ENCODE peak calls at places on chromosomes 16 and 17, in seven cellular contexts. W, I, E, D, R, Z and A are unnamed samples. For H3K27me3, the result is how much of the 10 kb centered on the place peaks cover.

GRCh38 chr16:83393196-83393981 is 414.4 kb upstream of the HSBP1 start:
- DNase-seq in I (no peak), D (peak), Z (no peak), R (no peak), W (no peak), E (no peak), A (no peak)

GRCh38 chr16:54489225-54489781 is 202.7 kb upstream of the IRX3 start:
- DNase-seq in I (no peak), R (no peak), Z (no peak), D (no peak), E (no peak), W (no peak), A (peak)

GRCh38 chr16:47553853-47554564 is 92.9 kb downstream of the PHKB start:
- DNase-seq in Z (no peak), D (no peak), W (no peak), R (no peak), I (no peak), E (no peak), A (no peak)

GRCh38 chr17:17387461-17388362 is 84.5 kb downstream of the NT5M start:
- DNase-seq in Z (no peak), R (no peak), I (no peak), W (peak), D (no peak), E (no peak), A (peak)

GRCh38 chr17:40417609-40418427 is at the start of gene TOP2A:
- DNase-seq in E (peak), Z (peak), I (peak), R (peak), D (peak), W (peak), A (peak)

GRCh38 chr16:17275076-17275732 is 195.6 kb downstream of the XYLT1 start:
- DNase-seq in D (no peak), R (no peak), W (no peak), E (no peak), I (no peak), Z (no peak), A (no peak)

GRCh38 chr17:6468051-6468790 is 24.0 kb downstream of the PIMREG start:
- DNase-seq in E (no peak), W (no peak), R (no peak), D (no peak), I (no peak), Z (peak), A (no peak)

GRCh38 chr16:73058616-73059409 is 10.9 kb upstream of the ZFHX3 start:
- DNase-seq in Z (peak), I (no peak), D (no peak), W (peak), R (no peak), E (peak), A (peak)

GRCh38 chr17:64423881-64424280 is 25.0 kb upstream of the MILR1 start:
- DNase-seq in E (no peak), I (no peak), D (no peak), R (no peak), Z (no peak), W (no peak), A (peak)

GRCh38 chr17:73286863-73287296 is 24.9 kb downstream of the CDC42EP4 start:
- DNase-seq in W (no peak), R (no peak), Z (peak), I (no peak), D (no peak), E (peak), A (peak)

GRCh38 chr16:11256657-11257130 is 690 bp upstream of the SOCS1 start:
- DNase-seq in D (no peak), W (peak), Z (peak), R (no peak), E (peak), I (peak), A (peak)

GRCh38 chr16:4869147-4869790 is 22.0 kb downstream of the UBN1 start:
- DNase-seq in Z (no peak), I (no peak), D (no peak), R (no peak), E (peak), W (no peak), A (no peak)

GRCh38 chr17:78672880-78673371 is 95.7 kb upstream of the DNAH17 start:
- DNase-seq in R (no peak), W (peak), Z (no peak), E (no peak), D (no peak), I (no peak), A (peak)

GRCh38 chr17:76080207-76080933 is 1.4 kb downstream of the ZACN start:
- DNase-seq in I (no peak), Z (no peak), W (no peak), E (no peak), R (no peak), D (no peak), A (no peak)

GRCh38 chr17:78922876-78923498 is 2.2 kb downstream of the TIMP2 start:
- DNase-seq in I (no peak), E (no peak), D (no peak), W (no peak), R (no peak), Z (no peak), A (no peak)

GRCh38 chr17:80659651-80660050 is 115.0 kb downstream of the RPTOR start:
- DNase-seq in W (no peak), E (no peak), D (no peak), R (no peak), I (no peak), Z (no peak), A (no peak)

GRCh38 chr16:4800290-4801041 is 2.0 kb downstream of the ROGDI start:
- DNase-seq in R (no peak), E (peak), I (no peak), D (no peak), Z (peak), W (no peak), A (no peak)

GRCh38 chr17:11506635-11507034 is 91.6 kb upstream of the DNAH9 start:
- DNase-seq in Z (no peak), D (no peak), W (no peak), I (no peak), E (peak), R (no peak), A (peak)

GRCh38 chr17:12592941-12593340 is 72.7 kb upstream of the MYOCD start:
- DNase-seq in W (no peak), D (no peak), I (no peak), R (no peak), E (no peak), Z (no peak), A (no peak)

GRCh38 chr16:57372372-57373116 is at the start of gene CX3CL1:
- DNase-seq in W (peak), D (no peak), R (no peak), I (peak), Z (peak), E (peak), A (peak)

GRCh38 chr17:8611671-8612298 is 18.7 kb downstream of the MYH10 start:
- DNase-seq in Z (no peak), W (no peak), E (no peak), R (no peak), D (no peak), I (no peak), A (no peak)

GRCh38 chr17:17496189-17497064 is at the start of gene RASD1:
- DNase-seq in W (peak), Z (peak), D (peak), E (peak), R (peak), I (peak), A (peak)

GRCh38 chr17:67659028-67659427 is 58.7 kb upstream of the NOL11 start:
- DNase-seq in E (no peak), W (no peak), R (no peak), D (no peak), Z (no peak), I (no peak), A (no peak)

GRCh38 chr17:67655478-67656148 is 62.1 kb upstream of the NOL11 start:
- DNase-seq in E (no peak), I (no peak), R (no peak), D (no peak), Z (no peak), W (no peak), A (no peak)

GRCh38 chr17:67656494-67657203 is 61.1 kb upstream of the NOL11 start:
- DNase-seq in I (no peak), D (no peak), W (no peak), R (no peak), E (no peak), Z (no peak), A (no peak)

GRCh38 chr17:67657596-67657995 is 60.1 kb upstream of the NOL11 start:
- DNase-seq in W (no peak), E (no peak), Z (no peak), I (no peak), D (no peak), R (no peak), A (no peak)

GRCh38 chr17:67658265-67658664 is 59.5 kb upstream of the NOL11 start:
- DNase-seq in Z (no peak), E (no peak), W (no peak), I (no peak), R (no peak), D (no peak), A (no peak)
- H3K27me3 ChIP-seq in Z (under half), E (under half), W (under half), I (under half), R (under half), D (under half), A (under half)

GRCh38 chr17:46771601-46772012 is 46.9 kb downstream of the WNT3 start:
- DNase-seq in E (no peak), D (no peak), I (no peak), Z (no peak), W (peak), R (no peak), A (peak)

GRCh38 chr17:46770818-46771600 is 47.5 kb downstream of the WNT3 start:
- DNase-seq in Z (peak), D (no peak), I (no peak), R (no peak), W (peak), E (peak), A (peak)

GRCh38 chr17:46769531-46770438 is 48.7 kb downstream of the WNT3 start:
- DNase-seq in D (no peak), I (no peak), W (peak), E (no peak), R (no peak), Z (peak), A (peak)

GRCh38 chr17:46772013-46772878 is 46.2 kb downstream of the WNT3 start:
- DNase-seq in E (peak), R (no peak), I (no peak), W (peak), Z (peak), D (no peak), A (no peak)

GRCh38 chr17:46770439-46770817 is 48.1 kb downstream of the WNT3 start:
- DNase-seq in R (no peak), W (peak), I (no peak), E (no peak), D (no peak), Z (peak), A (no peak)
- H3K4me3 ChIP-seq in R (no peak), W (no peak), I (no peak), E (no peak), D (no peak), Z (peak), A (peak)

GRCh38 chr16:86505899-86506864 is 4.1 kb upstream of the FOXF1 start:
- DNase-seq in R (no peak), I (no peak), W (no peak), D (no peak), E (no peak), Z (no peak), A (peak)
- H3K27me3 ChIP-seq in R (under half), I (half or more), W (under half), D (under half), E (half or more), Z (half or more), A (under half)

GRCh38 chr17:58279016-58279671 is 1.6 kb downstream of the MPO start:
- DNase-seq in D (no peak), W (peak), Z (peak), R (no peak), E (peak), I (no peak), A (no peak)
- H3K4me3 ChIP-seq in D (peak), W (no peak), Z (peak), R (no peak), E (no peak), I (no peak), A (no peak)

DNA sequence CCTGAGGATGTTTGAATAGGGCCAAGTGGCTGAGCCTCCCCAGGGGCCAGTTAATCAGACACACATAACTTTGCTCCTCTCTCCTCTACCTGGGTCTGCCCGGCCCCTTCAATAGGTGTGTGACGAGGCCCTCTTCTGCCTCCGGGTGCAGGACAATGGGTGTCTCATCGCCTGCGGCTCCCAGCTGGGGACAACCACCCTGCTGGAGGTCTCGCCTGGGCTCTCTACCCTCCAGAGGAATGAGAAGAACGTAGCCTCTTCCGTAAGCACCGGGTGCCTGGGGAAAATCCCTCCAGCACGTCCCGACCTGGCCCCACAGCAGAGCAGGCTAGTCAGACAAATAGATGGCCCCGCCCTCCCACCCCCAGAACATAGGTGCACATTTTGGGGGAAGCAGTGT is 16.1 kb upstream of the KIF19 start:
- DNase-seq in R (no peak), E (no peak), W (no peak), D (no peak), Z (no peak), I (no peak), A (no peak)
- H3K27me3 ChIP-seq in R (under half), E (under half), W (under half), D (under half), Z (under half), I (under half), A (under half)

DNA sequence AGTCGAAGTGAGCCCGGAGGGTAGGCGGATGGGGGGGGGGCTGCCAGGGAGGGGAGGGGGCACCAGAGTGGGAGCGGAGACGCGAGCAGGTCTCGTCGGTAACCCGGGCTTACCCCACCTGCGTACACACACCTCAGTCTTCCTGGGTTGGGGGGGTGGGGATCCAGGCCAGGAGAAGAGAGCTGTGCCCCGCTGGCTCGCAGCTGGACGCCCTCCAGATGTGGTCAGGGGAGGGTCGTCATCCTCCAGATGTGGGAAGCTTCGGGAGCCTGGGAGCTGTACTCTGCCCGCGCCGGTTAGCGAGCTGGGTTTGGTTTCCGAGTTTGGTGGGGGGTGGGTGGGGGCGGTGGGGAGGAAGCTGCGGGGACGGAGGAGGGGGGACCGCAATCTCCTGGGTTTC is 1.3 kb downstream of the CACNA1G start:
- DNase-seq in E (no peak), R (no peak), W (no peak), Z (no peak), I (no peak), D (no peak), A (no peak)
- H3K4me3 ChIP-seq in E (no peak), R (no peak), W (no peak), Z (no peak), I (no peak), D (no peak), A (no peak)

DNA sequence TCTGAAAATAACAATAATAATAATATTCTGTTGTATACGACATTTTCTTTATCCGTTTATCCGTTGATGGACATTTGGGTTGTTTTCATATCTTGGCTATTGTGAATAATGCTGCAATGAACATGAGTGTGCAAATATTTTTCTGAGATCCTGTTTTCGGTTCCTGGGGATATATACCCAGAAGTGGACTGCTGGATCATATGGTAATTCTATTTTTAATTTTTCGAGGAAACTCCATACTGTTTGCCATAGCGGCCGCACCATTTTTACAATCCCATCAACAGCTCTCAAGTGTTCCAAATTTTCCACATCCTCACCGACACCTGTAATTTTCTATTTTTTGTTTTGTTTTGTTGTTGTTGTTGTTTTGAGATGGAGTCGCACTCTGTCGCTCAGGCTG is 5.3 kb upstream of the PRSS41 start:
- DNase-seq in D (no peak), Z (no peak), W (no peak), E (no peak), R (no peak), I (no peak), A (no peak)
- H3K27me3 ChIP-seq in D (under half), Z (under half), W (under half), E (under half), R (under half), I (half or more), A (under half)

DNA sequence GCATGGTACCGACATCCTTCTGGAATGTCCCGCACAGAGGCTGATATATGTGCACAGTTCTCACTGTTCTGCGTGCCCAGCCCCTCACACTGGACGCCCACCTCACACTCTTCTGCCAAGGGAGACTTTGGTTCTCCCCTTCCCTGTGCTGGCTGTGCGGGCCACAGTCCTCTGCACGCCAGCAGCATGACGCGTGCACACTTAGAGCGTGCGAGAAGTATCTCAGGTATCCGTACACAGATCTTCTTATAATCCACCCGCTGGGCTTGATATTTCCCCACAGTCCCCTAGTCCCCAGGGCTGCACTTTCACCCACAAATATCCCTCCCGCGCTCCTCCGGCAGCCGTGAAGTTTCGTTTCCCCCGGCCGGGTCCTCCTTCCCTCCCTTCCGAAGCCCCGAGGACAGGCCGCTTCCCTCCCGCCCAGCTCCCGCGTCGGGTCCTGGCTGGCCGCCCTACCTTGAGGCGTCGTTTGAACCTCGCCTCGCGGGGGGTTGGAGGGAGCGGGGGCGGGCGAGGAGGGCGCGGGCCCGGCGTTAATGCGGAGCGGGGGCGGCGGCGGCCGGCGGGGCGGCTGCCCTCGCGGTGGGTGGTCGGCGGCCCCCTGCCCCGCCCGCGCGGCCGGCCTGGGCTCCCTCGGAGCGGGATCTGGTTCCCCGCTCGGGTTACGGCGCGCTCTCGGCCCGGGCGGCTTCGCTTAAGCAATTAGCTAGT is 5.0 kb upstream of the FOXF1 start:
- DNase-seq in I (no peak), R (no peak), E (no peak), W (no peak), Z (no peak), D (no peak), A (peak)
- H3K4me3 ChIP-seq in I (no peak), R (no peak), E (no peak), W (no peak), Z (peak), D (peak), A (peak)

DNA sequence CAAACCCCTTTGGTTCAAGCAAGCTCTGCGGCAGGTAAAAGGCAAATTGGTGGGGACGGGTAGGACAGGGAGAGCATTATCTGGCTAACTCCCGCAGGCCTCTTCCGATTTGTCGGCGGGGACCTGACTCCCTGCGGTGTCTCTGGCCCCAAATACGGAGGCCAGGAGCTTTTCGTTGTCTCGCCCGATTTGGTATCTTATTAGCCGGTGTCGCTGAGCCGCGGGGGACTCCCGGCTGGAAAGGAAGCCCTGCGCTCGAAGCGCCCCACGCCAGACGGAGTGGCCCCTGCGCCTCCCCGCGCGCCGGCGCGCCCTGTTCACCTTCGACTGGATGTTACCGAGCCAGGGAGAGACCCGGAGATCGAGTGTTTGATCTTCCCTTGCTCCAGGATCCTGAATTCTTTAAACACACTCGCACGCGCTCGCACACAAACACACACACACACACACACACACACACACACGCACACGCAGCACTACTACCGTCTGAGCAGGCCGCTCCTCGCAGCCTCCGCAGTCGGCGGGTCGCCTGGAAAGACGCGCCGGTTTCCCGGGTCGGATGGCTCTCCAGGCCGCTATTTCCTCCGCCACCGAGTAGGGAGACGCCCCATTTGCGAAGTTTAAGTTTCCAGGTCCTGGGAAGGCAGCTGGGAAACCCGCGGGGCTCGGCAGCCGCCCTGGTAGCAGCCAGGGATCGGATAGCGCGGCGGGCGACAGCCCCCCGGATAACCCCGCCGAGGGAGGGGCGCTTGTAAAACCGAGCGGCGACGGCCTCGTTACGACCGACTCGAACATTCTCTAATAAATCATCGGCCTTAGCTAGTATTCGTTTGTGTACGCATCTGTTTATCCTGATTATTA is 3.3 kb downstream of the PRAC1 start:
- DNase-seq in D (no peak), E (no peak), R (no peak), Z (peak), I (no peak), W (peak), A (peak)
- H3K27me3 ChIP-seq in D (under half), E (half or more), R (half or more), Z (half or more), I (half or more), W (under half), A (under half)